ENCODE peak calls at places on chromosomes 13 and 19, in seven cellular contexts. P is effector CD4-positive, alpha-beta T cell; X is activated CD8-positive, alpha-beta memory T cell treated with anti-CD3 and anti-CD28 coated beads for 4 hours; K is non-pigmented ciliary epithelial cell; V is stimulated activated CD4-positive, alpha-beta T cell treated with anti-CD3 and anti-CD28 coated beads, TNF-alpha, amount 100 ng/mL, for 48 hours; T is small intestine; G is RWPE1. J is an unnamed sample.

GRCh38 chr19:10091370-10091687 is 5.2 kb downstream of the SHFL start:
- DNase-seq in P (no peak), X (no peak), K (no peak), V (no peak), T (no peak), G (no peak), J (no peak)

GRCh38 chr13:65497265-65497664 is 1732.9 kb downstream of the PCDH9 start:
- DNase-seq in P (no peak), X (no peak), K (peak; percentile 28), V (no peak), T (no peak), G (no peak), J (no peak)

GRCh38 chr13:40547545-40548322 is 118.7 kb downstream of the FOXO1 start:
- DNase-seq in P (no peak), X (no peak), K (no peak), V (no peak), T (no peak), G (no peak), J (no peak)

GRCh38 chr13:51590966-51591627 is 6.8 kb downstream of the WDFY2 start:
- DNase-seq in P (no peak), X (no peak), K (no peak), V (no peak), T (no peak), G (peak; percentile 51), J (no peak)

GRCh38 chr19:17775245-17775927 is 19.6 kb upstream of the B3GNT3 start:
- DNase-seq in P (no peak), X (no peak), K (no peak), V (no peak), T (no peak), G (no peak), J (peak; percentile 24)

GRCh38 chr13:50730496-50731171 is 112.9 kb downstream of the DLEU7 start:
- DNase-seq in P (no peak), X (no peak), K (no peak), V (no peak), T (no peak), G (no peak), J (no peak)

GRCh38 chr13:97222934-97223710 is 989 bp downstream of the MBNL2 start:
- DNase-seq in P (no peak), X (no peak), K (no peak), V (no peak), T (peak; percentile 16), G (no peak), J (no peak)

GRCh38 chr19:2983351-2984195 is 6.2 kb downstream of the TLE6 start:
- DNase-seq in P (no peak), X (no peak), K (no peak), V (no peak), T (no peak), G (peak; percentile 71), J (no peak)

GRCh38 chr19:49837009-49837310 is 14.0 kb upstream of the PTOV1 start:
- DNase-seq in P (no peak), X (no peak), K (peak; percentile 17), V (no peak), T (no peak), G (no peak), J (no peak)

GRCh38 chr13:110307697-110308376 is 753 bp downstream of the COL4A2 start:
- DNase-seq in P (no peak), X (no peak), K (no peak), V (no peak), T (no peak), G (no peak), J (no peak)

GRCh38 chr13:45784755-45785675 is 66.5 kb downstream of the SIAH3 start:
- DNase-seq in P (no peak), X (no peak), K (no peak), V (no peak), T (peak; percentile 38), G (peak; percentile 7), J (no peak)

GRCh38 chr19:7211191-7211988 is 82.8 kb downstream of the INSR start:
- DNase-seq in P (no peak), X (no peak), K (no peak), V (no peak), T (peak; percentile 40), G (no peak), J (no peak)

GRCh38 chr19:39672473-39672872 is 16.8 kb downstream of the LGALS16 start:
- DNase-seq in P (no peak), X (no peak), K (no peak), V (no peak), T (no peak), G (no peak), J (no peak)